ENCODE peak calls at places on chromosomes 16 and 17, in seven cellular contexts. W is activated CD4-positive, alpha-beta T cell treated with anti-CD3 and anti-CD28 coated beads for 24 hours; Z is Kasumi-1; N is heart left ventricle; Q is transverse colon; B is thoracic aorta; Y is RWPE1. U is an unnamed sample.

GRCh38 chr16:4342866-4343744 is 8.0 kb downstream of the PAM16 start:
- DNase-seq in W (no peak), Z (no peak), N (no peak), Q (no peak), B (no peak), Y (no peak), U (no peak)

GRCh38 chr17:38783227-38783626 is 16.1 kb downstream of the PIP4K2B start:
- DNase-seq in W (no peak), Z (no peak), N (no peak), Q (no peak), B (no peak), Y (no peak), U (no peak)

GRCh38 chr17:9324864-9325263 is 250.8 kb downstream of the STX8 start:
- DNase-seq in W (no peak), Z (no peak), N (no peak), Q (no peak), B (no peak), Y (no peak), U (no peak)

GRCh38 chr17:43984521-43984920 is 19.9 kb upstream of the NAGS start:
- DNase-seq in W (no peak), Z (no peak), N (no peak), Q (no peak), B (no peak), Y (no peak), U (no peak)

GRCh38 chr17:32586666-32587065 is 99.9 kb downstream of the CDK5R1 start:
- DNase-seq in W (no peak), Z (no peak), N (no peak), Q (no peak), B (no peak), Y (peak), U (no peak)

GRCh38 chr17:16342979-16343378 is 10.3 kb downstream of the CENPV start:
- DNase-seq in W (no peak), Z (no peak), N (no peak), Q (no peak), B (no peak), Y (no peak), U (no peak)

GRCh38 chr17:65103896-65104295 is 33.3 kb upstream of the RGS9 start:
- DNase-seq in W (no peak), Z (no peak), N (no peak), Q (no peak), B (no peak), Y (no peak), U (no peak)

GRCh38 chr17:79622201-79622601 is 11.3 kb upstream of the RBFOX3 start:
- DNase-seq in W (no peak), Z (no peak), N (no peak), Q (peak), B (no peak), Y (no peak), U (no peak)

GRCh38 chr16:75238132-75238852 is 13.1 kb downstream of the BCAR1 start:
- DNase-seq in W (no peak), Z (no peak), N (peak), Q (peak), B (peak), Y (no peak), U (peak)

GRCh38 chr17:5854871-5855554 is 215.2 kb upstream of the WSCD1 start:
- DNase-seq in W (no peak), Z (no peak), N (no peak), Q (no peak), B (no peak), Y (no peak), U (no peak)

GRCh38 chr16:4272114-4272954 is 489 bp downstream of the TFAP4 start:
- DNase-seq in W (no peak), Z (peak), N (peak), Q (peak), B (no peak), Y (peak), U (peak)

GRCh38 chr16:88497561-88498420 is 44.7 kb downstream of the ZFPM1 start:
- DNase-seq in W (no peak), Z (no peak), N (no peak), Q (no peak), B (no peak), Y (no peak), U (no peak)

GRCh38 chr16:1430759-1431496 is at the start of gene PERCC1:
- DNase-seq in W (no peak), Z (no peak), N (peak), Q (no peak), B (no peak), Y (no peak), U (no peak)

GRCh38 chr16:48210747-48211146 is 33.4 kb upstream of the LONP2 start:
- DNase-seq in W (no peak), Z (no peak), N (no peak), Q (no peak), B (no peak), Y (no peak), U (no peak)

GRCh38 chr17:78717431-78717980 is 64.6 kb downstream of the CYTH1 start:
- DNase-seq in W (no peak), Z (no peak), N (no peak), Q (peak), B (no peak), Y (no peak), U (no peak)

GRCh38 chr16:67304006-67304405 is 22.5 kb downstream of the KCTD19 start:
- DNase-seq in W (no peak), Z (no peak), N (no peak), Q (no peak), B (no peak), Y (no peak), U (no peak)

GRCh38 chr16:21982108-21982507 is 18.8 kb downstream of the PDZD9 start:
- DNase-seq in W (no peak), Z (no peak), N (no peak), Q (no peak), B (no peak), Y (no peak), U (no peak)

GRCh38 chr16:30678586-30678970 is 20.3 kb downstream of the FBRS start:
- DNase-seq in W (no peak), Z (no peak), N (no peak), Q (no peak), B (no peak), Y (no peak), U (no peak)

GRCh38 chr17:50480854-50481490 is 2.3 kb downstream of the RSAD1 start:
- DNase-seq in W (no peak), Z (no peak), N (no peak), Q (no peak), B (no peak), Y (no peak), U (no peak)

GRCh38 chr17:74152591-74153455 is 50.7 kb upstream of the RPL38 start:
- DNase-seq in W (no peak), Z (no peak), N (no peak), Q (no peak), B (no peak), Y (no peak), U (peak)

GRCh38 chr16:27441276-27441675 is 39.3 kb downstream of the IL21R start:
- DNase-seq in W (no peak), Z (no peak), N (no peak), Q (no peak), B (no peak), Y (no peak), U (no peak)

GRCh38 chr17:38339891-38340290 is 3.9 kb downstream of the GPR179 start:
- DNase-seq in W (no peak), Z (no peak), N (no peak), Q (no peak), B (no peak), Y (no peak), U (no peak)

GRCh38 chr16:57519796-57520360 is 16.5 kb downstream of the CCDC102A start:
- DNase-seq in W (peak), Z (peak), N (peak), Q (peak), B (no peak), Y (peak), U (peak)

GRCh38 chr17:45260204-45260783 is 1.6 kb downstream of the SPATA32 start:
- DNase-seq in W (no peak), Z (no peak), N (no peak), Q (no peak), B (no peak), Y (no peak), U (no peak)

GRCh38 chr17:58238147-58238634 is at the start of gene LPO:
- DNase-seq in W (no peak), Z (no peak), N (no peak), Q (no peak), B (no peak), Y (no peak), U (no peak)

GRCh38 chr17:33628500-33629336 is 335.6 kb upstream of the ASIC2 start:
- DNase-seq in W (no peak), Z (no peak), N (no peak), Q (no peak), B (no peak), Y (no peak), U (no peak)

GRCh38 chr17:58525239-58525638 is 10.8 kb upstream of the MTMR4 start:
- DNase-seq in W (no peak), Z (no peak), N (peak), Q (peak), B (peak), Y (peak), U (no peak)

GRCh38 chr16:75108792-75109731 is 7.5 kb downstream of the LDHD start:
- DNase-seq in W (peak), Z (peak), N (peak), Q (peak), B (peak), Y (peak), U (peak)

GRCh38 chr17:21174186-21174585 is 39.8 kb downstream of the TMEM11 start:
- DNase-seq in W (no peak), Z (no peak), N (no peak), Q (no peak), B (no peak), Y (no peak), U (no peak)

GRCh38 chr16:23924138-23924537 is 88.4 kb downstream of the PRKCB start:
- DNase-seq in W (no peak), Z (peak), N (no peak), Q (no peak), B (no peak), Y (no peak), U (no peak)

GRCh38 chr16:29984137-29984763 is 10.6 kb downstream of the TAOK2 start:
- DNase-seq in W (no peak), Z (no peak), N (no peak), Q (no peak), B (no peak), Y (no peak), U (no peak)

GRCh38 chr17:8859804-8860430 is 7.6 kb downstream of the PIK3R6 start:
- DNase-seq in W (no peak), Z (no peak), N (no peak), Q (no peak), B (no peak), Y (no peak), U (no peak)

GRCh38 chr17:27158390-27158789 is 135.5 kb upstream of the WSB1 start:
- DNase-seq in W (no peak), Z (no peak), N (no peak), Q (no peak), B (no peak), Y (no peak), U (no peak)

GRCh38 chr17:13273744-13274295 is 256.0 kb upstream of the ELAC2 start:
- DNase-seq in W (no peak), Z (no peak), N (no peak), Q (no peak), B (no peak), Y (no peak), U (no peak)

GRCh38 chr17:204427-205175 is 23.2 kb upstream of the DOC2B start:
- DNase-seq in W (no peak), Z (no peak), N (no peak), Q (no peak), B (no peak), Y (no peak), U (no peak)

U was measured in colonic mucosa.